ENCODE peak calls at places on chromosome 20, in six cellular contexts. X is A549, L is H1, B is HepG2, I is K562, W is SK-N-SH. A is an unnamed sample.

GRCh38 chr20:61117725-61118124 is 134.3 kb upstream of the CDH4 start:
- DNase-seq in W (no peak), X (peak), I (no peak), L (no peak), B (no peak), A (no peak)

GRCh38 chr20:17786221-17786718 is 86.5 kb downstream of the BANF2 start:
- DNase-seq in L (no peak), W (no peak), X (no peak), I (no peak), B (no peak), A (no peak)

GRCh38 chr20:20318318-20319161 is 49.4 kb upstream of the INSM1 start:
- DNase-seq in X (no peak), I (no peak), L (no peak), B (no peak), W (no peak), A (no peak)

GRCh38 chr20:39264506-39265172 is 302.5 kb downstream of the DHX35 start:
- DNase-seq in W (peak), X (peak), B (peak), I (peak), L (peak), A (no peak)

GRCh38 chr20:32583581-32584045 is 1.5 kb downstream of the NOL4L start:
- DNase-seq in B (no peak), I (peak), X (no peak), L (no peak), W (no peak), A (no peak)

GRCh38 chr20:47126374-47126705 is 230.2 kb downstream of the ZMYND8 start:
- DNase-seq in L (no peak), X (no peak), I (no peak), B (no peak), W (no peak), A (no peak)

GRCh38 chr20:40961686-40962640 is 66.7 kb upstream of the TOP1 start:
- DNase-seq in B (no peak), I (no peak), L (no peak), X (no peak), W (no peak), A (no peak)

GRCh38 chr20:3106658-3107463 is 22.3 kb upstream of the AVP start:
- DNase-seq in X (no peak), B (peak), L (no peak), W (no peak), I (no peak), A (no peak)

GRCh38 chr20:12598894-12599293 is 409.9 kb upstream of the SPTLC3 start:
- DNase-seq in B (no peak), W (no peak), X (no peak), I (no peak), L (no peak), A (no peak)

GRCh38 chr20:34579936-34580587 is 21.5 kb downstream of the MAP1LC3A start:
- DNase-seq in I (no peak), X (no peak), L (no peak), W (no peak), B (no peak), A (peak)

GRCh38 chr20:35363190-35363589 is 48.6 kb downstream of the UQCC1 start:
- DNase-seq in I (no peak), W (no peak), B (no peak), X (no peak), L (no peak), A (no peak)

GRCh38 chr20:22453244-22454080 is 130.9 kb downstream of the FOXA2 start:
- DNase-seq in X (peak), W (peak), L (no peak), I (peak), B (peak), A (no peak)

GRCh38 chr20:5056801-5057599 is 55.7 kb upstream of the SLC23A2 start:
- DNase-seq in B (peak), I (peak), W (no peak), X (peak), L (no peak), A (peak)

GRCh38 chr20:46144626-46145025 is 26.5 kb downstream of the CD40 start:
- DNase-seq in X (no peak), W (no peak), L (no peak), B (no peak), I (no peak), A (no peak)

GRCh38 chr20:35791823-35792222 is 20.0 kb downstream of the PHF20 start:
- DNase-seq in W (no peak), I (no peak), B (no peak), L (no peak), X (no peak), A (no peak)

GRCh38 chr20:35307666-35308653 is 15.7 kb upstream of the FAM83C start:
- DNase-seq in X (no peak), I (no peak), W (no peak), B (no peak), L (no peak), A (no peak)

GRCh38 chr20:20441259-20441658 is 73.4 kb downstream of the INSM1 start:
- DNase-seq in I (no peak), X (no peak), B (no peak), W (no peak), L (no peak), A (no peak)

GRCh38 chr20:33670715-33671499 is 3.3 kb downstream of the NECAB3 start:
- DNase-seq in B (no peak), W (no peak), I (no peak), L (no peak), X (no peak), A (no peak)

GRCh38 chr20:35908007-35908406 is 46.3 kb downstream of the SCAND1 start:
- DNase-seq in L (no peak), W (no peak), B (no peak), X (no peak), I (no peak), A (no peak)

GRCh38 chr20:58513580-58514285 is 1.5 kb downstream of the APCDD1L start:
- DNase-seq in W (no peak), I (no peak), L (no peak), X (no peak), B (no peak), A (no peak)

GRCh38 chr20:49393803-49394202 is 88.7 kb downstream of the KCNB1 start:
- DNase-seq in B (no peak), W (no peak), L (no peak), X (no peak), I (no peak), A (no peak)

GRCh38 chr20:45972500-45973183 is 639 bp upstream of the ZNF335 start:
- DNase-seq in X (no peak), B (no peak), L (no peak), W (no peak), I (no peak), A (no peak)

GRCh38 chr20:61856626-61857413 is 208.9 kb downstream of the TAF4 start:
- DNase-seq in L (no peak), B (no peak), X (no peak), W (no peak), I (no peak), A (no peak)

GRCh38 chr20:17612287-17612974 is 42.6 kb downstream of the DSTN start:
- DNase-seq in W (peak), I (no peak), X (no peak), B (peak), L (no peak), A (no peak)

GRCh38 chr20:6767536-6768227 is at the start of gene BMP2:
- DNase-seq in B (no peak), W (peak), L (no peak), I (peak), X (peak), A (no peak)

GRCh38 chr20:57092900-57093238 is 173.6 kb downstream of the BMP7 start:
- DNase-seq in I (no peak), X (no peak), B (no peak), W (no peak), L (no peak), A (no peak)
- TF ChIP-seq RAD21 in I (no peak), X (no peak), B (no peak), W (no peak), L (no peak), A (no peak)

GRCh38 chr20:24768226-24768625 is 180.8 kb upstream of the CST7 start:
- DNase-seq in L (no peak), W (no peak), X (no peak), B (no peak), I (no peak), A (no peak)
- TF ChIP-seq CHD2 in L (no peak), W (no peak), X (no peak), B (no peak), I (no peak), A (no peak)

GRCh38 chr20:50575869-50576720 is 65.9 kb downstream of the PTPN1 start:
- DNase-seq in L (no peak), W (peak), X (peak), I (peak), B (peak), A (no peak)
- TF ChIP-seq RAD21 in L (peak), W (peak), X (peak), I (peak), B (peak), A (peak)

GRCh38 chr20:51542033-51542893 is at the start of gene NFATC2:
- DNase-seq in W (peak), I (peak), L (peak), B (peak), X (no peak), A (no peak)
- TF ChIP-seq CHD2 in W (no peak), I (no peak), L (no peak), B (no peak), X (no peak), A (no peak)